ENCODE peak calls at places on chromosomes 7 and 10, in ten cellular contexts. One of them, this sample, is unnamed.

GRCh38 chr7:37916673-37917660 is at the start of gene SFRP4:
- DNase-seq in brain microvascular endothelial cell: peak
- DNase-seq in lower leg skin: no peak
- DNase-seq in ecto neural progenitor cell: peak
- DNase-seq in nephron progenitor cell: peak
- DNase-seq in SHP77: peak
- DNase-seq in NCI-H1105: peak
- DNase-seq in type B pancreatic cell: peak
- DNase-seq in NCI-H1694: peak
- DNase-seq in activated CD8-positive, alpha-beta memory T cell treated with anti-CD3 and anti-CD28 coated beads for 1 hour: no peak
- DNase-seq in this sample: no peak

GRCh38 chr10:65065278-65065677 is 1544.1 kb downstream of the REEP3 start:
- DNase-seq in brain microvascular endothelial cell: no peak
- DNase-seq in lower leg skin: no peak
- DNase-seq in ecto neural progenitor cell: no peak
- DNase-seq in nephron progenitor cell: no peak
- DNase-seq in SHP77: no peak
- DNase-seq in NCI-H1105: no peak
- DNase-seq in type B pancreatic cell: no peak
- DNase-seq in NCI-H1694: no peak
- DNase-seq in activated CD8-positive, alpha-beta memory T cell treated with anti-CD3 and anti-CD28 coated beads for 1 hour: no peak
- DNase-seq in this sample: no peak

GRCh38 chr7:636396-636795 is 90.1 kb upstream of the DNAAF5 start:
- DNase-seq in brain microvascular endothelial cell: peak
- DNase-seq in lower leg skin: no peak
- DNase-seq in ecto neural progenitor cell: no peak
- DNase-seq in nephron progenitor cell: no peak
- DNase-seq in SHP77: peak
- DNase-seq in NCI-H1105: no peak
- DNase-seq in type B pancreatic cell: no peak
- DNase-seq in NCI-H1694: no peak
- DNase-seq in activated CD8-positive, alpha-beta memory T cell treated with anti-CD3 and anti-CD28 coated beads for 1 hour: no peak
- DNase-seq in this sample: no peak

GRCh38 chr10:77582710-77583115 is 54.9 kb downstream of the KCNMA1 start:
- DNase-seq in brain microvascular endothelial cell: peak
- DNase-seq in lower leg skin: no peak
- DNase-seq in ecto neural progenitor cell: no peak
- DNase-seq in nephron progenitor cell: no peak
- DNase-seq in SHP77: no peak
- DNase-seq in NCI-H1105: no peak
- DNase-seq in type B pancreatic cell: no peak
- DNase-seq in NCI-H1694: no peak
- DNase-seq in activated CD8-positive, alpha-beta memory T cell treated with anti-CD3 and anti-CD28 coated beads for 1 hour: no peak
- DNase-seq in this sample: no peak

GRCh38 chr10:57723305-57723704 is 544.4 kb downstream of the IPMK start:
- DNase-seq in brain microvascular endothelial cell: no peak
- DNase-seq in lower leg skin: no peak
- DNase-seq in ecto neural progenitor cell: no peak
- DNase-seq in nephron progenitor cell: no peak
- DNase-seq in SHP77: no peak
- DNase-seq in NCI-H1105: no peak
- DNase-seq in type B pancreatic cell: no peak
- DNase-seq in NCI-H1694: no peak
- DNase-seq in activated CD8-positive, alpha-beta memory T cell treated with anti-CD3 and anti-CD28 coated beads for 1 hour: no peak
- DNase-seq in this sample: no peak

GRCh38 chr7:24980695-24981543 is 941 bp upstream of the OSBPL3 start:
- DNase-seq in brain microvascular endothelial cell: no peak
- DNase-seq in lower leg skin: no peak
- DNase-seq in ecto neural progenitor cell: no peak
- DNase-seq in nephron progenitor cell: peak
- DNase-seq in SHP77: no peak
- DNase-seq in NCI-H1105: no peak
- DNase-seq in type B pancreatic cell: no peak
- DNase-seq in NCI-H1694: no peak
- DNase-seq in activated CD8-positive, alpha-beta memory T cell treated with anti-CD3 and anti-CD28 coated beads for 1 hour: no peak
- DNase-seq in this sample: no peak

GRCh38 chr7:435518-436366 is 83.9 kb downstream of the PDGFA start:
- DNase-seq in brain microvascular endothelial cell: no peak
- DNase-seq in lower leg skin: peak
- DNase-seq in ecto neural progenitor cell: no peak
- DNase-seq in nephron progenitor cell: no peak
- DNase-seq in SHP77: no peak
- DNase-seq in NCI-H1105: no peak
- DNase-seq in type B pancreatic cell: no peak
- DNase-seq in NCI-H1694: no peak
- DNase-seq in activated CD8-positive, alpha-beta memory T cell treated with anti-CD3 and anti-CD28 coated beads for 1 hour: no peak
- DNase-seq in this sample: no peak

GRCh38 chr7:128867241-128867640 is 4.6 kb downstream of the ATP6V1F start:
- DNase-seq in brain microvascular endothelial cell: no peak
- DNase-seq in lower leg skin: no peak
- DNase-seq in ecto neural progenitor cell: no peak
- DNase-seq in nephron progenitor cell: no peak
- DNase-seq in SHP77: no peak
- DNase-seq in NCI-H1105: no peak
- DNase-seq in type B pancreatic cell: no peak
- DNase-seq in NCI-H1694: no peak
- DNase-seq in activated CD8-positive, alpha-beta memory T cell treated with anti-CD3 and anti-CD28 coated beads for 1 hour: no peak
- DNase-seq in this sample: no peak

GRCh38 chr7:92765725-92766124 is 70.6 kb downstream of the CDK6 start:
- DNase-seq in brain microvascular endothelial cell: peak
- DNase-seq in lower leg skin: no peak
- DNase-seq in ecto neural progenitor cell: no peak
- DNase-seq in nephron progenitor cell: no peak
- DNase-seq in SHP77: no peak
- DNase-seq in NCI-H1105: no peak
- DNase-seq in type B pancreatic cell: no peak
- DNase-seq in NCI-H1694: no peak
- DNase-seq in activated CD8-positive, alpha-beta memory T cell treated with anti-CD3 and anti-CD28 coated beads for 1 hour: no peak
- DNase-seq in this sample: no peak